ENCODE peak calls at places on chromosomes 2 and 18, in seven cellular contexts. Y is activated CD8-positive, alpha-beta T cell treated with anti-CD3 and anti-CD28 coated beads, Interleukin-2, amount 10 ng/mL, durations not matched to agents 7 days and 5 days; J is Ammon's horn; H is NCI-H1436; R is GM12865; K is left lobe of liver; Q is thoracic aorta. N is an unnamed sample.

GRCh38 chr2:68746408-68746807 is 11.8 kb downstream of the ARHGAP25 start:
- DNase-seq in Y (peak; percentile 14), J (no peak), H (no peak), R (no peak), K (peak; percentile 40), Q (no peak), N (no peak)

GRCh38 chr2:165149439-165149838 is 54.4 kb downstream of the SCN3A start:
- DNase-seq in Y (no peak), J (no peak), H (no peak), R (peak; percentile 88), K (no peak), Q (no peak), N (no peak)

GRCh38 chr2:160305081-160305750 is 105.1 kb upstream of the ITGB6 start:
- DNase-seq in Y (no peak), J (no peak), H (no peak), R (no peak), K (no peak), Q (no peak), N (no peak)

GRCh38 chr2:73269686-73270465 is 14.4 kb downstream of the FBXO41 start:
- DNase-seq in Y (no peak), J (no peak), H (no peak), R (no peak), K (no peak), Q (no peak), N (no peak)

GRCh38 chr2:163640542-163641195 is 95.1 kb downstream of the FIGN start:
- DNase-seq in Y (no peak), J (no peak), H (no peak), R (no peak), K (no peak), Q (no peak), N (no peak)

GRCh38 chr18:50182516-50182915 is 12.4 kb downstream of the MYO5B start:
- DNase-seq in Y (no peak), J (no peak), H (no peak), R (no peak), K (no peak), Q (no peak), N (no peak)

GRCh38 chr2:218003994-218004419 is 1.2 kb upstream of the TNS1 start:
- DNase-seq in Y (no peak), J (no peak), H (no peak), R (no peak), K (no peak), Q (peak; percentile 88), N (peak; percentile 64)

GRCh38 chr2:241036397-241036963 is 38.1 kb downstream of the SNED1 start:
- DNase-seq in Y (peak; percentile 75), J (no peak), H (peak; percentile 14), R (peak; percentile 86), K (peak; percentile 44), Q (no peak), N (no peak)

GRCh38 chr2:163736433-163737168 is 793 bp upstream of the FIGN start:
- DNase-seq in Y (no peak), J (no peak), H (peak; percentile 67), R (no peak), K (peak; percentile 58), Q (no peak), N (peak; percentile 62)

GRCh38 chr2:59691518-59692190 is 861.8 kb downstream of the BCL11A start:
- DNase-seq in Y (no peak), J (no peak), H (no peak), R (no peak), K (no peak), Q (no peak), N (no peak)

GRCh38 chr2:54949431-54949830 is 100.8 kb downstream of the RTN4 start:
- DNase-seq in Y (no peak), J (no peak), H (no peak), R (no peak), K (no peak), Q (no peak), N (peak; percentile 66)

GRCh38 chr2:31354837-31355236 is 59.7 kb downstream of the XDH start:
- DNase-seq in Y (no peak), J (no peak), H (no peak), R (peak; percentile 5), K (no peak), Q (no peak), N (no peak)

GRCh38 chr2:16821696-16822095 is 156.1 kb upstream of the CYRIA start:
- DNase-seq in Y (no peak), J (peak; percentile 58), H (peak; percentile 73), R (no peak), K (no peak), Q (no peak), N (no peak)

GRCh38 chr2:157876066-157876770 is at the start of gene ACVR1:
- DNase-seq in Y (peak; percentile 88), J (peak; percentile 99), H (peak; percentile 90), R (peak; percentile 92), K (peak; percentile 96), Q (peak; percentile 91), N (peak; percentile 95)

GRCh38 chr2:41598161-41598894 is 449.5 kb upstream of the PKDCC start:
- DNase-seq in Y (no peak), J (no peak), H (no peak), R (no peak), K (no peak), Q (no peak), N (no peak)

GRCh38 chr2:112803691-112804521 is 19.6 kb upstream of the IL1A start:
- DNase-seq in Y (no peak), J (no peak), H (no peak), R (peak; percentile 49), K (no peak), Q (no peak), N (no peak)

GRCh38 chr2:218244204-218244603 is 16.6 kb upstream of the GPBAR1 start:
- DNase-seq in Y (no peak), J (no peak), H (no peak), R (no peak), K (no peak), Q (no peak), N (no peak)

GRCh38 chr2:110105608-110106467 is 9.8 kb downstream of the MALL start:
- DNase-seq in Y (no peak), J (no peak), H (no peak), R (no peak), K (no peak), Q (no peak), N (peak; percentile 20)

GRCh38 chr2:174546519-174547506 is 50.8 kb downstream of the WIPF1 start:
- DNase-seq in Y (peak; percentile 66), J (peak; percentile 52), H (peak; percentile 52), R (peak; percentile 61), K (no peak), Q (no peak), N (peak; percentile 60)

GRCh38 chr2:108323619-108324018 is 34.9 kb downstream of the SULT1C2 start:
- DNase-seq in Y (no peak), J (no peak), H (no peak), R (no peak), K (no peak), Q (no peak), N (no peak)